ENCODE peak calls at places on chromosome 16, in five cellular contexts. One of them, this sample, is unnamed.

GRCh38 chr16:31502981-31503380 is 5.2 kb downstream of the RUSF1 start:
- DNase-seq in B cell: no peak
- DNase-seq in thoracic aorta: no peak
- DNase-seq in kidney: no peak
- DNase-seq in GM06990: no peak
- DNase-seq in this sample: no peak

GRCh38 chr16:83336630-83337029 is 471.1 kb upstream of the HSBP1 start:
- DNase-seq in B cell: no peak
- DNase-seq in kidney: no peak
- DNase-seq in GM06990: no peak
- DNase-seq in thoracic aorta: no peak
- DNase-seq in this sample: no peak

GRCh38 chr16:31148281-31148728 is 1.6 kb downstream of the PRSS36 start:
- DNase-seq in GM06990: no peak
- DNase-seq in B cell: no peak
- DNase-seq in kidney: no peak
- DNase-seq in thoracic aorta: no peak
- DNase-seq in this sample: no peak

GRCh38 chr16:13168091-13168572 is 266.7 kb downstream of the SHISA9 start:
- DNase-seq in kidney: no peak
- DNase-seq in B cell: no peak
- DNase-seq in GM06990: no peak
- DNase-seq in thoracic aorta: no peak
- DNase-seq in this sample: no peak

GRCh38 chr16:75261590-75262078 is 10.2 kb upstream of the BCAR1 start:
- DNase-seq in kidney: no peak
- DNase-seq in GM06990: no peak
- DNase-seq in B cell: no peak
- DNase-seq in thoracic aorta: no peak
- DNase-seq in this sample: no peak

GRCh38 chr16:11658896-11659708 is 9.2 kb upstream of the SNN start:
- DNase-seq in GM06990: no peak
- DNase-seq in B cell: peak
- DNase-seq in thoracic aorta: no peak
- DNase-seq in kidney: no peak
- DNase-seq in this sample: no peak

GRCh38 chr16:57899771-57900661 is 70.9 kb downstream of the CNGB1 start:
- DNase-seq in thoracic aorta: peak
- DNase-seq in GM06990: no peak
- DNase-seq in kidney: peak
- DNase-seq in B cell: peak
- DNase-seq in this sample: no peak

GRCh38 chr16:9092963-9093477 is 1.6 kb downstream of the HAPSTR1 start:
- DNase-seq in thoracic aorta: no peak
- DNase-seq in GM06990: peak
- DNase-seq in kidney: peak
- DNase-seq in B cell: no peak
- DNase-seq in this sample: no peak

GRCh38 chr16:35631261-35631945 is 2172.0 kb downstream of the TP53TG3F start:
- DNase-seq in GM06990: no peak
- DNase-seq in thoracic aorta: no peak
- DNase-seq in B cell: no peak
- DNase-seq in kidney: no peak
- DNase-seq in this sample: no peak

GRCh38 chr16:83552193-83552592 is 255.6 kb upstream of the HSBP1 start:
- DNase-seq in kidney: no peak
- DNase-seq in thoracic aorta: no peak
- DNase-seq in B cell: no peak
- DNase-seq in GM06990: no peak
- DNase-seq in this sample: no peak

GRCh38 chr16:19130852-19131808 is 17.4 kb downstream of the ITPRIPL2 start:
- DNase-seq in B cell: no peak
- DNase-seq in thoracic aorta: no peak
- DNase-seq in kidney: peak
- DNase-seq in GM06990: no peak
- DNase-seq in this sample: no peak

GRCh38 chr16:80197790-80198201 is 343.0 kb upstream of the DYNLRB2 start:
- DNase-seq in thoracic aorta: no peak
- DNase-seq in GM06990: no peak
- DNase-seq in kidney: no peak
- DNase-seq in B cell: no peak
- DNase-seq in this sample: no peak

GRCh38 chr16:11200523-11201063 is 55.4 kb downstream of the SOCS1 start:
- DNase-seq in B cell: no peak
- DNase-seq in GM06990: no peak
- DNase-seq in thoracic aorta: no peak
- DNase-seq in kidney: no peak
- DNase-seq in this sample: no peak

GRCh38 chr16:61890346-61890745 is 145.9 kb downstream of the CDH8 start:
- DNase-seq in kidney: no peak
- DNase-seq in GM06990: no peak
- DNase-seq in thoracic aorta: no peak
- DNase-seq in B cell: no peak
- DNase-seq in this sample: no peak

GRCh38 chr16:74679983-74680382 is 13.3 kb upstream of the RFWD3 start:
- DNase-seq in GM06990: no peak
- DNase-seq in thoracic aorta: no peak
- DNase-seq in kidney: no peak
- DNase-seq in B cell: no peak
- DNase-seq in this sample: no peak

GRCh38 chr16:7074715-7075114 is 257.9 kb upstream of the RBFOX1 start:
- DNase-seq in B cell: no peak
- DNase-seq in kidney: no peak
- DNase-seq in thoracic aorta: no peak
- DNase-seq in GM06990: no peak
- DNase-seq in this sample: no peak

GRCh38 chr16:27347930-27348685 is 34.3 kb downstream of the IL4R start:
- DNase-seq in B cell: no peak
- DNase-seq in thoracic aorta: no peak
- DNase-seq in kidney: no peak
- DNase-seq in GM06990: no peak
- DNase-seq in this sample: no peak

GRCh38 chr16:74811911-74812310 is 37.3 kb upstream of the FA2H start:
- DNase-seq in B cell: no peak
- DNase-seq in thoracic aorta: no peak
- DNase-seq in GM06990: no peak
- DNase-seq in kidney: no peak
- DNase-seq in this sample: no peak

GRCh38 chr16:81937305-81938038 is 73.8 kb downstream of the SDR42E1 start:
- DNase-seq in B cell: no peak
- DNase-seq in GM06990: no peak
- DNase-seq in kidney: no peak
- DNase-seq in thoracic aorta: no peak
- DNase-seq in this sample: no peak

GRCh38 chr16:56589141-56590039 is at the start of gene MT3:
- DNase-seq in GM06990: no peak
- DNase-seq in thoracic aorta: no peak
- DNase-seq in B cell: no peak
- DNase-seq in kidney: no peak
- DNase-seq in this sample: no peak

GRCh38 chr16:89581045-89581695 is 5.6 kb downstream of the CPNE7 start:
- DNase-seq in B cell: no peak
- DNase-seq in GM06990: no peak
- DNase-seq in thoracic aorta: no peak
- DNase-seq in kidney: peak
- DNase-seq in this sample: peak

GRCh38 chr16:11597737-11598136 is 11.0 kb upstream of the LITAF start:
- DNase-seq in thoracic aorta: no peak
- DNase-seq in kidney: no peak
- DNase-seq in B cell: no peak
- DNase-seq in GM06990: no peak
- DNase-seq in this sample: peak

GRCh38 chr16:78773316-78773715 is 673.9 kb downstream of the WWOX start:
- DNase-seq in thoracic aorta: no peak
- DNase-seq in B cell: no peak
- DNase-seq in kidney: no peak
- DNase-seq in GM06990: no peak
- DNase-seq in this sample: no peak

GRCh38 chr16:87570938-87571867 is 31.1 kb upstream of the JPH3 start:
- DNase-seq in GM06990: no peak
- DNase-seq in kidney: peak
- DNase-seq in B cell: no peak
- DNase-seq in thoracic aorta: peak
- DNase-seq in this sample: no peak

GRCh38 chr16:19830902-19831555 is 53.6 kb downstream of the GPRC5B start:
- DNase-seq in kidney: no peak
- DNase-seq in B cell: peak
- DNase-seq in GM06990: no peak
- DNase-seq in thoracic aorta: no peak
- DNase-seq in this sample: no peak

GRCh38 chr16:88118376-88118775 is 167.1 kb downstream of the BANP start:
- DNase-seq in thoracic aorta: no peak
- DNase-seq in B cell: no peak
- DNase-seq in kidney: peak
- DNase-seq in GM06990: no peak
- DNase-seq in this sample: peak

GRCh38 chr16:16147316-16147999 is 75.8 kb downstream of the ABCC6 start:
- DNase-seq in GM06990: no peak
- DNase-seq in thoracic aorta: no peak
- DNase-seq in kidney: peak
- DNase-seq in B cell: no peak
- DNase-seq in this sample: no peak

GRCh38 chr16:54746596-54746995 is 184.1 kb upstream of the IRX5 start:
- DNase-seq in B cell: no peak
- DNase-seq in kidney: no peak
- DNase-seq in GM06990: no peak
- DNase-seq in thoracic aorta: no peak
- DNase-seq in this sample: no peak

GRCh38 chr16:24854607-24855171 is 8.9 kb downstream of the SLC5A11 start:
- DNase-seq in B cell: no peak
- DNase-seq in thoracic aorta: no peak
- DNase-seq in kidney: no peak
- DNase-seq in GM06990: no peak
- DNase-seq in this sample: no peak

DNA sequence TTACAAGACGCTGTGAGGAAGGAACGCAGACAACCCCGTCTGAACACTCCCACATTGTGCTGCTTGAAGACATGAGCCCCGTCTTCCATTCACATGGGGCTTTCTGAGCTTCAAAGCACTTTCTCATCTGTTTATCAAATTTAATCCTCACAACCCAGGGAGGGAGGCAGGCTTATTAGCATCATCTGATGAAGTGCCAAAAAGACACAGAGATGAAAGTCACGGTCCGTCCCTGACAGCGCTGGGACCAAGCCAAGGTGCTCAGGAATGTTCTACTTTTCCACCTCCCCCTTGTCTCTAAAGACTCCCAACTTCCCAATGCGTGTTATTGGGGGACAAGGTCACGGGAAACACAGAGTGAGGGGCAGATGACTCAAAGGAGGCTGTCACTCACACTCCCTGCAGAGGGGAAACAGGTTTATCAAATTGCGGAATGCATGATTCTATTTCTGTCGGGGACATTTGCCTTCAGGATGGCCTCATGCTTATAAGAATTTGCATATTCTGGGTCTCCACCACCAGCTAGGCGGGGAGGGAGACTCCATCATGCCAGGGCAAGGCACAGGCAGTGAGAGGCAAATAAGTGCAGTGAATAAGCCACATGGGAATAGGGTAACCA is 10.7 kb downstream of the XYLT1 start:
- DNase-seq in GM06990: peak
- DNase-seq in kidney: no peak
- DNase-seq in thoracic aorta: no peak
- DNase-seq in B cell: peak
- DNase-seq in this sample: no peak
- TF ChIP-seq CTCF in GM06990: no peak
- TF ChIP-seq CTCF in kidney: no peak
- TF ChIP-seq CTCF in thoracic aorta: no peak
- TF ChIP-seq CTCF in B cell: no peak
- TF ChIP-seq CTCF in this sample: no peak

GRCh38 chr16:720507-720989 is 398 bp upstream of the ANTKMT start:
- DNase-seq in B cell: no peak
- DNase-seq in GM06990: peak
- DNase-seq in thoracic aorta: no peak
- DNase-seq in kidney: no peak
- DNase-seq in this sample: no peak

GRCh38 chr16:722835-723633 is 2.1 kb downstream of the ANTKMT start:
- DNase-seq in kidney: no peak
- DNase-seq in GM06990: no peak
- DNase-seq in B cell: no peak
- DNase-seq in thoracic aorta: no peak
- DNase-seq in this sample: no peak

GRCh38 chr16:721765-722481 is 977 bp downstream of the ANTKMT start:
- DNase-seq in GM06990: no peak
- DNase-seq in kidney: no peak
- DNase-seq in thoracic aorta: no peak
- DNase-seq in B cell: no peak
- DNase-seq in this sample: no peak

GRCh38 chr16:719815-720506 is 985 bp upstream of the ANTKMT start:
- DNase-seq in B cell: no peak
- DNase-seq in thoracic aorta: no peak
- DNase-seq in GM06990: no peak
- DNase-seq in kidney: no peak
- DNase-seq in this sample: no peak

GRCh38 chr16:720990-721764 is at the start of gene ANTKMT:
- DNase-seq in B cell: peak
- DNase-seq in thoracic aorta: no peak
- DNase-seq in kidney: peak
- DNase-seq in GM06990: peak
- DNase-seq in this sample: no peak
- TF ChIP-seq CTCF in B cell: no peak
- TF ChIP-seq CTCF in thoracic aorta: no peak
- TF ChIP-seq CTCF in kidney: peak
- TF ChIP-seq CTCF in GM06990: no peak
- TF ChIP-seq CTCF in this sample: peak

GRCh38 chr16:50491516-50491915 is 56.7 kb upstream of the NKD1 start:
- DNase-seq in GM06990: no peak
- DNase-seq in thoracic aorta: no peak
- DNase-seq in kidney: no peak
- DNase-seq in B cell: no peak
- DNase-seq in this sample: no peak
- TF ChIP-seq CTCF in GM06990: no peak
- TF ChIP-seq CTCF in thoracic aorta: no peak
- TF ChIP-seq CTCF in kidney: no peak
- TF ChIP-seq CTCF in B cell: no peak
- TF ChIP-seq CTCF in this sample: no peak

GRCh38 chr16:48156790-48157209 is 1.0 kb upstream of the ABCC12 start:
- DNase-seq in GM06990: peak
- DNase-seq in B cell: peak
- DNase-seq in kidney: peak
- DNase-seq in thoracic aorta: peak
- DNase-seq in this sample: no peak

GRCh38 chr16:48158296-48158695 is 2.5 kb upstream of the ABCC12 start:
- DNase-seq in B cell: no peak
- DNase-seq in thoracic aorta: no peak
- DNase-seq in GM06990: peak
- DNase-seq in kidney: no peak
- DNase-seq in this sample: no peak

GRCh38 chr16:48155926-48156789 is at the start of gene ABCC12:
- DNase-seq in thoracic aorta: no peak
- DNase-seq in GM06990: no peak
- DNase-seq in kidney: no peak
- DNase-seq in B cell: no peak
- DNase-seq in this sample: no peak

GRCh38 chr16:48157794-48158193 is 2.0 kb upstream of the ABCC12 start:
- DNase-seq in B cell: no peak
- DNase-seq in kidney: no peak
- DNase-seq in GM06990: no peak
- DNase-seq in thoracic aorta: no peak
- DNase-seq in this sample: no peak

GRCh38 chr16:48157302-48157701 is 1.5 kb upstream of the ABCC12 start:
- DNase-seq in B cell: no peak
- DNase-seq in GM06990: no peak
- DNase-seq in kidney: no peak
- DNase-seq in thoracic aorta: no peak
- DNase-seq in this sample: no peak
- TF ChIP-seq CTCF in B cell: no peak
- TF ChIP-seq CTCF in GM06990: no peak
- TF ChIP-seq CTCF in kidney: no peak
- TF ChIP-seq CTCF in thoracic aorta: no peak
- TF ChIP-seq CTCF in this sample: no peak